ENCODE peak calls at places on chromosomes 11 and 22, in nine cellular contexts. One of them, this sample, is unnamed.

GRCh38 chr11:130737866-130738431 is 178.3 kb downstream of the SNX19 start:
- DNase-seq in T-helper 2 cell: no peak
- DNase-seq in putamen: no peak
- DNase-seq in fibroblast of villous mesenchyme: peak
- DNase-seq in H54: no peak
- DNase-seq in NCI-H1092: no peak
- DNase-seq in GM12891: no peak
- DNase-seq in pancreas: no peak
- DNase-seq in renal cortical epithelial cell: peak
- DNase-seq in this sample: no peak

GRCh38 chr22:30315962-30316576 is 10.7 kb downstream of the TBC1D10A start:
- DNase-seq in T-helper 2 cell: no peak
- DNase-seq in putamen: no peak
- DNase-seq in fibroblast of villous mesenchyme: no peak
- DNase-seq in H54: no peak
- DNase-seq in NCI-H1092: no peak
- DNase-seq in GM12891: no peak
- DNase-seq in pancreas: no peak
- DNase-seq in renal cortical epithelial cell: no peak
- DNase-seq in this sample: no peak

GRCh38 chr22:20948450-20948849 is 18.6 kb upstream of the AIFM3 start:
- DNase-seq in T-helper 2 cell: no peak
- DNase-seq in putamen: no peak
- DNase-seq in fibroblast of villous mesenchyme: no peak
- DNase-seq in H54: no peak
- DNase-seq in NCI-H1092: no peak
- DNase-seq in GM12891: no peak
- DNase-seq in pancreas: no peak
- DNase-seq in renal cortical epithelial cell: no peak
- DNase-seq in this sample: no peak

GRCh38 chr11:27535103-27535502 is 28.5 kb upstream of the LIN7C start:
- DNase-seq in T-helper 2 cell: no peak
- DNase-seq in putamen: no peak
- DNase-seq in fibroblast of villous mesenchyme: no peak
- DNase-seq in H54: no peak
- DNase-seq in NCI-H1092: no peak
- DNase-seq in GM12891: no peak
- DNase-seq in pancreas: no peak
- DNase-seq in renal cortical epithelial cell: no peak
- DNase-seq in this sample: no peak

GRCh38 chr22:50178871-50179869 is 6.5 kb upstream of the TRABD start:
- DNase-seq in T-helper 2 cell: no peak
- DNase-seq in putamen: no peak
- DNase-seq in fibroblast of villous mesenchyme: no peak
- DNase-seq in H54: no peak
- DNase-seq in NCI-H1092: no peak
- DNase-seq in GM12891: no peak
- DNase-seq in pancreas: peak
- DNase-seq in renal cortical epithelial cell: no peak
- DNase-seq in this sample: no peak

GRCh38 chr11:43578346-43579170 is 102.0 kb upstream of the HSD17B12 start:
- DNase-seq in T-helper 2 cell: no peak
- DNase-seq in putamen: no peak
- DNase-seq in fibroblast of villous mesenchyme: peak
- DNase-seq in H54: peak
- DNase-seq in NCI-H1092: no peak
- DNase-seq in GM12891: no peak
- DNase-seq in pancreas: no peak
- DNase-seq in renal cortical epithelial cell: no peak
- DNase-seq in this sample: no peak

GRCh38 chr11:1338201-1339065 is 29.0 kb upstream of the TOLLIP start:
- DNase-seq in T-helper 2 cell: no peak
- DNase-seq in putamen: peak
- DNase-seq in fibroblast of villous mesenchyme: no peak
- DNase-seq in H54: no peak
- DNase-seq in NCI-H1092: no peak
- DNase-seq in GM12891: no peak
- DNase-seq in pancreas: no peak
- DNase-seq in renal cortical epithelial cell: no peak
- DNase-seq in this sample: no peak

GRCh38 chr11:64126796-64127195 is 39.1 kb downstream of the MACROD1 start:
- DNase-seq in T-helper 2 cell: no peak
- DNase-seq in putamen: no peak
- DNase-seq in fibroblast of villous mesenchyme: no peak
- DNase-seq in H54: no peak
- DNase-seq in NCI-H1092: no peak
- DNase-seq in GM12891: no peak
- DNase-seq in pancreas: peak
- DNase-seq in renal cortical epithelial cell: no peak
- DNase-seq in this sample: no peak